ENCODE peak calls at places on chromosomes 6 and 20, in six cellular contexts. One of them, this sample, is unnamed.

GRCh38 chr6:37496951-37497885 is 2.5 kb downstream of the CCDC167 start:
- DNase-seq in GM12878: no peak
- DNase-seq in A549: no peak
- DNase-seq in K562: peak
- DNase-seq in endothelial cell of umbilical vein: no peak
- DNase-seq in HepG2: no peak
- DNase-seq in this sample: no peak

GRCh38 chr20:31870703-31871601 is 518 bp downstream of the TTLL9 start:
- DNase-seq in GM12878: no peak
- DNase-seq in A549: no peak
- DNase-seq in K562: no peak
- DNase-seq in endothelial cell of umbilical vein: no peak
- DNase-seq in HepG2: no peak
- DNase-seq in this sample: peak

GRCh38 chr6:167987396-167987795 is 10.1 kb upstream of the KIF25 start:
- DNase-seq in GM12878: no peak
- DNase-seq in A549: no peak
- DNase-seq in K562: no peak
- DNase-seq in endothelial cell of umbilical vein: no peak
- DNase-seq in HepG2: no peak
- DNase-seq in this sample: no peak

GRCh38 chr6:167827062-167827587 is 414 bp downstream of the AFDN start:
- DNase-seq in GM12878: no peak
- DNase-seq in A549: no peak
- DNase-seq in K562: no peak
- DNase-seq in endothelial cell of umbilical vein: no peak
- DNase-seq in HepG2: no peak
- DNase-seq in this sample: no peak

GRCh38 chr6:18263561-18264337 is 581 bp downstream of the DEK start:
- DNase-seq in GM12878: no peak
- DNase-seq in A549: peak
- DNase-seq in K562: peak
- DNase-seq in endothelial cell of umbilical vein: peak
- DNase-seq in HepG2: no peak
- DNase-seq in this sample: peak

GRCh38 chr20:59164681-59165388 is 1.2 kb downstream of the ZNF831 start:
- DNase-seq in GM12878: no peak
- DNase-seq in A549: no peak
- DNase-seq in K562: no peak
- DNase-seq in endothelial cell of umbilical vein: no peak
- DNase-seq in HepG2: no peak
- DNase-seq in this sample: no peak

GRCh38 chr6:23503173-23503572 is 622.8 kb upstream of the NRSN1 start:
- DNase-seq in GM12878: no peak
- DNase-seq in A549: no peak
- DNase-seq in K562: no peak
- DNase-seq in endothelial cell of umbilical vein: no peak
- DNase-seq in HepG2: no peak
- DNase-seq in this sample: no peak

GRCh38 chr6:117205876-117206275 is 59.5 kb upstream of the VGLL2 start:
- DNase-seq in GM12878: no peak
- DNase-seq in A549: no peak
- DNase-seq in K562: no peak
- DNase-seq in endothelial cell of umbilical vein: no peak
- DNase-seq in HepG2: no peak
- DNase-seq in this sample: no peak

GRCh38 chr20:47008842-47009518 is 114.3 kb downstream of the EYA2 start:
- DNase-seq in GM12878: no peak
- DNase-seq in A549: no peak
- DNase-seq in K562: no peak
- DNase-seq in endothelial cell of umbilical vein: no peak
- DNase-seq in HepG2: peak
- DNase-seq in this sample: no peak

GRCh38 chr20:59087829-59088433 is 45.3 kb upstream of the PRELID3B start:
- DNase-seq in GM12878: no peak
- DNase-seq in A549: peak
- DNase-seq in K562: peak
- DNase-seq in endothelial cell of umbilical vein: peak
- DNase-seq in HepG2: peak
- DNase-seq in this sample: peak

GRCh38 chr20:47493954-47494293 is 7.8 kb upstream of the NCOA3 start:
- DNase-seq in GM12878: no peak
- DNase-seq in A549: no peak
- DNase-seq in K562: no peak
- DNase-seq in endothelial cell of umbilical vein: no peak
- DNase-seq in HepG2: no peak
- DNase-seq in this sample: no peak

GRCh38 chr6:31588871-31589650 is 3.0 kb downstream of the LST1 start:
- DNase-seq in GM12878: no peak
- DNase-seq in A549: no peak
- DNase-seq in K562: no peak
- DNase-seq in endothelial cell of umbilical vein: no peak
- DNase-seq in HepG2: no peak
- DNase-seq in this sample: peak

GRCh38 chr6:154306696-154307095 is 49.9 kb downstream of the IPCEF1 start:
- DNase-seq in GM12878: peak
- DNase-seq in A549: no peak
- DNase-seq in K562: no peak
- DNase-seq in endothelial cell of umbilical vein: no peak
- DNase-seq in HepG2: no peak
- DNase-seq in this sample: no peak

GRCh38 chr20:32067234-32067821 is 15.3 kb downstream of the HCK start:
- DNase-seq in GM12878: no peak
- DNase-seq in A549: no peak
- DNase-seq in K562: no peak
- DNase-seq in endothelial cell of umbilical vein: no peak
- DNase-seq in HepG2: no peak
- DNase-seq in this sample: peak

GRCh38 chr6:48919555-48919954 is 543.5 kb downstream of the MMUT start:
- DNase-seq in GM12878: no peak
- DNase-seq in A549: no peak
- DNase-seq in K562: no peak
- DNase-seq in endothelial cell of umbilical vein: no peak
- DNase-seq in HepG2: no peak
- DNase-seq in this sample: no peak

GRCh38 chr6:63814459-63814858 is 178.9 kb downstream of the PHF3 start:
- DNase-seq in GM12878: no peak
- DNase-seq in A549: no peak
- DNase-seq in K562: no peak
- DNase-seq in endothelial cell of umbilical vein: no peak
- DNase-seq in HepG2: no peak
- DNase-seq in this sample: peak
- TF ChIP-seq CTCF in GM12878: no peak
- TF ChIP-seq CTCF in A549: no peak
- TF ChIP-seq CTCF in K562: no peak
- TF ChIP-seq CTCF in endothelial cell of umbilical vein: no peak
- TF ChIP-seq CTCF in HepG2: no peak
- TF ChIP-seq CTCF in this sample: no peak

DNA sequence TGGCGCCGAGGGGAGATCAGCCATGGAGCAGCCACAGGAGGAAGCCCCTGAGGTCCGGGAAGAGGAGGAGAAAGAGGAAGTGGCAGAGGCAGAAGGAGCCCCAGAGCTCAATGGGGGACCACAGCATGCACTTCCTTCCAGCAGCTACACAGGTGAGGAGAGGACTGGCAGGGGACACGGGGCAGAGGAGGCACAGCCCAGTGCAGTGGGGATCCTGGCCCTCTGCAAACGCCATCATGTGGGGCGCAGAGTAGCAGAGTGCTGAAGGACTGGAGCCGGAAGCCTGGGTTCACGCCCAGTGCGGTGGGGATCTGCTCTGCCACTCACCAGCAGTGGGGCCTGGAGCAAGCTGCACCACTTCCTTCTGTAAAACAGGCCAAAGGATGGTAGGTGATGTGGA is 41.1 kb upstream of the FANCE start:
- DNase-seq in GM12878: no peak
- DNase-seq in A549: no peak
- DNase-seq in K562: no peak
- DNase-seq in endothelial cell of umbilical vein: no peak
- DNase-seq in HepG2: no peak
- DNase-seq in this sample: peak
- TF ChIP-seq MYC in GM12878: no peak
- TF ChIP-seq MYC in A549: no peak
- TF ChIP-seq MYC in K562: no peak
- TF ChIP-seq MYC in endothelial cell of umbilical vein: no peak
- TF ChIP-seq MYC in HepG2: no peak
- TF ChIP-seq MYC in this sample: no peak

DNA sequence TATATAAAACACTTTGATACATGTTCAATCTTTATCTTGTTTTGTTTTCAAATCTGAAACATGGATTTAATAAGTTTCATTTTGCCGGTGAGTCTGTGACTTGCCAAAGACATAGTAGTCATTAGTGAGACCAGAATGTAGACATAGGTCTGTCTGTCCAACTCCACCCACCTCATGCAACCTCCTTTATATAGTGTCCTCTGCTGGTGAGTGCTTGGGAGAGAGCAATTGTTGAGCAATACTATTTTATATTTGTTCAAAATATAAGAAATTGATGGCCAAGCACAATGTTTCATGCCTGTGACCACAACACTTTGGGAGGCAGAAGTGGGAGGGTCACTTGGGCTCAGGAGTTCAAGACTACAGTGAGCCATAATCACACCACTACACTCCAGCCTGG is 10.8 kb upstream of the LY86 start:
- DNase-seq in GM12878: no peak
- DNase-seq in A549: no peak
- DNase-seq in K562: no peak
- DNase-seq in endothelial cell of umbilical vein: no peak
- DNase-seq in HepG2: no peak
- DNase-seq in this sample: peak
- TF ChIP-seq CTCF in GM12878: no peak
- TF ChIP-seq CTCF in A549: no peak
- TF ChIP-seq CTCF in K562: no peak
- TF ChIP-seq CTCF in endothelial cell of umbilical vein: no peak
- TF ChIP-seq CTCF in HepG2: no peak
- TF ChIP-seq CTCF in this sample: no peak

DNA sequence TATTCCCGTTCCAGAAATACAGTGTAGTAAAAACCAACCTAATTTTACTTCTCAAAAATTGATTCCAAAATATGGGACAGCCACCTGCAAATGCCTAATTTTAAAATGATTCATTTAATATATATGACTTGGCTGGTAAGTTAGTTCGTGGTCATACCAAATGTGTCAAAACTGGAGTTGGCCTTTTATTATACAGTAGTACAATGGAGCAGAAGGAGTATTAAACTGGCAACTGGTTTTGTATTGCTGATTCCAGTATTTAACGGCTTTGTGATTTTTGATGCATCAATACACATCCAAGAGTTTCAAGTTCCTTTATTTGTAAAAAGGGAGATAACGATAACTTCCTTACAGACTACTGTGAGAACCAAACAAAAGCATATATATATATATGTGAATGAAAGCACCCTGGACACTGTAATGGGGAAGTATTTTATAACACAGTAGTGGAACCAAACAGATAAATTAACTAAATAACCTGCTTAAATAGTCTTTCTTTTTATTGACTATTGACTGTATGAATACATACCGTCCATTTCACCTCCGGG is 24.8 kb downstream of the SAMHD1 start:
- DNase-seq in GM12878: no peak
- DNase-seq in A549: no peak
- DNase-seq in K562: no peak
- DNase-seq in endothelial cell of umbilical vein: no peak
- DNase-seq in HepG2: no peak
- DNase-seq in this sample: no peak
- TF ChIP-seq MYC in GM12878: no peak
- TF ChIP-seq MYC in A549: no peak
- TF ChIP-seq MYC in K562: no peak
- TF ChIP-seq MYC in endothelial cell of umbilical vein: no peak
- TF ChIP-seq MYC in HepG2: no peak
- TF ChIP-seq MYC in this sample: no peak